ENCODE peak calls at places on chromosomes 12 and 14, in eight cellular contexts. J is AG04450; X is NCI-H1092; K is AG08396; U is NCI-H2029; Q is MCF 10A; W is naive thymus-derived CD4-positive, alpha-beta T cell; P is activated B cell treated with CpG ODN at 0.5 μM for 24 hours. Z is an unnamed sample.

GRCh38 chr12:72368298-72368697 is 96.1 kb downstream of the TRHDE start:
- DNase-seq in W (no peak), J (no peak), P (no peak), Q (no peak), K (no peak), X (no peak), U (no peak), Z (no peak)

GRCh38 chr12:132887513-132888341 is at the start of gene CHFR:
- DNase-seq in X (peak), J (peak), P (peak), K (peak), W (peak), U (peak), Q (peak), Z (peak)

GRCh38 chr12:103821773-103822172 is 19.3 kb downstream of the NT5DC3 start:
- DNase-seq in Q (no peak), W (no peak), J (no peak), K (no peak), X (no peak), P (no peak), U (no peak), Z (no peak)

GRCh38 chr12:53659011-53659551 is 16.8 kb downstream of the ATP5MC2 start:
- DNase-seq in U (peak), Q (peak), K (peak), W (no peak), X (peak), P (no peak), J (peak), Z (peak)

GRCh38 chr14:22811752-22812151 is 3.5 kb downstream of the SLC7A7 start:
- DNase-seq in J (no peak), X (no peak), Q (no peak), P (no peak), U (no peak), W (no peak), K (no peak), Z (no peak)

GRCh38 chr14:44612002-44612401 is 104.9 kb upstream of the FSCB start:
- DNase-seq in Q (no peak), X (no peak), U (no peak), P (no peak), K (no peak), J (no peak), W (no peak), Z (no peak)

GRCh38 chr12:11085419-11085818 is 6.7 kb downstream of the TAS2R43 start:
- DNase-seq in K (no peak), W (no peak), J (no peak), U (no peak), P (no peak), X (no peak), Q (no peak), Z (no peak)

GRCh38 chr12:42130670-42131402 is 13.8 kb downstream of the GXYLT1 start:
- DNase-seq in W (no peak), K (no peak), U (no peak), J (no peak), P (no peak), X (no peak), Q (peak), Z (no peak)

GRCh38 chr14:24279301-24280186 is 8.1 kb upstream of the RABGGTA start:
- DNase-seq in W (peak), P (peak), X (no peak), J (no peak), K (no peak), Q (peak), U (no peak), Z (no peak)

GRCh38 chr14:55129086-55129427 is at the start of gene LGALS3:
- DNase-seq in X (no peak), K (peak), J (no peak), Q (peak), P (peak), W (peak), U (no peak), Z (peak)

GRCh38 chr14:33938131-33938949 is 12.5 kb downstream of the EGLN3 start:
- DNase-seq in W (no peak), U (peak), X (peak), K (no peak), Q (peak), P (no peak), J (no peak), Z (peak)

GRCh38 chr12:128613821-128614220 is 209.9 kb downstream of the SLC15A4 start:
- DNase-seq in U (no peak), Q (no peak), X (no peak), P (no peak), K (no peak), J (no peak), W (no peak), Z (peak)

GRCh38 chr12:57593187-57593586 is 2.2 kb downstream of the PIP4K2C start:
- DNase-seq in Q (no peak), P (no peak), J (no peak), U (no peak), W (no peak), X (no peak), K (no peak), Z (peak)

GRCh38 chr12:28024231-28024995 is 51.9 kb upstream of the PTHLH start:
- DNase-seq in Q (no peak), X (no peak), U (no peak), P (no peak), J (peak), K (peak), W (no peak), Z (no peak)

GRCh38 chr12:89470741-89471504 is 53.7 kb downstream of the GALNT4 start:
- DNase-seq in J (no peak), W (peak), K (peak), Q (peak), U (peak), P (no peak), X (peak), Z (no peak)

GRCh38 chr12:7004840-7005239 is 13.4 kb downstream of the LPCAT3 start:
- DNase-seq in Q (no peak), J (no peak), K (no peak), X (no peak), P (no peak), W (no peak), U (no peak), Z (no peak)

GRCh38 chr12:11658796-11659195 is 9.3 kb downstream of the ETV6 start:
- DNase-seq in J (no peak), Q (no peak), W (no peak), K (peak), X (no peak), U (no peak), P (no peak), Z (peak)

GRCh38 chr14:104795781-104796681 is 483 bp upstream of the AKT1 start:
- DNase-seq in K (peak), J (no peak), Q (peak), U (no peak), W (peak), P (peak), X (no peak), Z (peak)

Z was measured in endodermal cell.